ENCODE peak calls at places on chromosome 13, in five cellular contexts. C is heart right ventricle; N is stimulated activated CD8-positive, alpha-beta memory T cell treated with anti-CD3 and anti-CD28 coated beads, Interleukin-15, amount 100 ng/mL, for 24 hours; D is naive B cell; S is activated T-cell treated with anti-CD3 and anti-CD28 coated beads, Interleukin-2, amount 50 U/mL, for 72 hours. X is an unnamed sample.

GRCh38 chr13:113369189-113369588 is 5.3 kb upstream of the GRTP1 start:
- DNase-seq in C (no peak), N (no peak), D (no peak), S (no peak), X (no peak)

GRCh38 chr13:110265682-110266430 is 41.1 kb downstream of the COL4A1 start:
- DNase-seq in C (peak; percentile 60), N (no peak), D (no peak), S (no peak), X (no peak)

GRCh38 chr13:33560722-33561121 is 257.2 kb upstream of the RFC3 start:
- DNase-seq in C (no peak), N (no peak), D (no peak), S (no peak), X (no peak)

GRCh38 chr13:38905861-38906260 is 84.8 kb downstream of the STOML3 start:
- DNase-seq in C (no peak), N (no peak), D (no peak), S (no peak), X (no peak)

GRCh38 chr13:33262997-33263396 is 22.6 kb downstream of the STARD13 start:
- DNase-seq in C (no peak), N (no peak), D (no peak), S (no peak), X (peak; percentile 12)

GRCh38 chr13:38141792-38142191 is 207.9 kb upstream of the UFM1 start:
- DNase-seq in C (no peak), N (no peak), D (no peak), S (no peak), X (no peak)

GRCh38 chr13:72168126-72168525 is 301.1 kb upstream of the DACH1 start:
- DNase-seq in C (no peak), N (no peak), D (no peak), S (no peak), X (no peak)

GRCh38 chr13:44292545-44292944 is 81.1 kb upstream of the SERP2 start:
- DNase-seq in C (no peak), N (no peak), D (no peak), S (no peak), X (no peak)

GRCh38 chr13:24274452-24274971 is 34.9 kb upstream of the C1QTNF9 start:
- DNase-seq in C (peak; percentile 34), N (no peak), D (peak; percentile 68), S (peak; percentile 64), X (peak; percentile 90)

GRCh38 chr13:96025283-96025682 is 27.9 kb downstream of the UGGT2 start:
- DNase-seq in C (no peak), N (no peak), D (no peak), S (no peak), X (no peak)

GRCh38 chr13:69474286-69474685 is 633.3 kb upstream of the ATXN8OS start:
- DNase-seq in C (no peak), N (no peak), D (no peak), S (no peak), X (no peak)

GRCh38 chr13:112450118-112450517 is 74.0 kb downstream of the SPACA7 start:
- DNase-seq in C (no peak), N (no peak), D (no peak), S (no peak), X (no peak)

GRCh38 chr13:30900952-30901749 is 4.9 kb upstream of the MEDAG start:
- DNase-seq in C (no peak), N (no peak), D (no peak), S (no peak), X (peak; percentile 6)

GRCh38 chr13:111917086-111917485 is 149.9 kb upstream of the SOX1 start:
- DNase-seq in C (no peak), N (no peak), D (no peak), S (no peak), X (no peak)

GRCh38 chr13:100182894-100183490 is 94.1 kb downstream of the PCCA start:
- DNase-seq in C (no peak), N (no peak), D (no peak), S (no peak), X (peak; percentile 51)

GRCh38 chr13:106505295-106505694 is 30.2 kb downstream of the EFNB2 start:
- DNase-seq in C (no peak), N (no peak), D (no peak), S (no peak), X (no peak)

GRCh38 chr13:28136916-28137315 is 1.4 kb upstream of the PAN3 start:
- DNase-seq in C (no peak), N (no peak), D (no peak), S (no peak), X (peak; percentile 30)

GRCh38 chr13:97334690-97335089 is 99.3 kb upstream of the RAP2A start:
- DNase-seq in C (no peak), N (no peak), D (no peak), S (no peak), X (no peak)

GRCh38 chr13:106212436-106213010 is 322.9 kb downstream of the EFNB2 start:
- DNase-seq in C (no peak), N (no peak), D (no peak), S (no peak), X (no peak)

GRCh38 chr13:48817166-48817802 is 158.4 kb upstream of the FNDC3A start:
- DNase-seq in C (no peak), N (no peak), D (no peak), S (no peak), X (no peak)

GRCh38 chr13:78323848-78324247 is 279.5 kb downstream of the POU4F1 start:
- DNase-seq in C (no peak), N (no peak), D (no peak), S (no peak), X (no peak)

GRCh38 chr13:25662516-25662915 is 290.7 kb downstream of the ATP8A2 start:
- DNase-seq in C (no peak), N (no peak), D (no peak), S (no peak), X (no peak)

GRCh38 chr13:71517004-71517403 is 350.0 kb downstream of the DACH1 start:
- DNase-seq in C (no peak), N (no peak), D (no peak), S (no peak), X (no peak)

GRCh38 chr13:45179428-45179827 is 21.4 kb downstream of the KCTD4 start:
- DNase-seq in C (no peak), N (no peak), D (no peak), S (no peak), X (no peak)

GRCh38 chr13:26678796-26679195 is 81.8 kb downstream of the GPR12 start:
- DNase-seq in C (no peak), N (no peak), D (no peak), S (no peak), X (no peak)

GRCh38 chr13:35210234-35210633 is 266.3 kb downstream of the MAB21L1 start:
- DNase-seq in C (no peak), N (no peak), D (no peak), S (no peak), X (no peak)

GRCh38 chr13:42392706-42393572 is 121.0 kb downstream of the AKAP11 start:
- DNase-seq in C (no peak), N (no peak), D (no peak), S (peak; percentile 54), X (peak; percentile 58)

GRCh38 chr13:20565120-20565736 is 1.7 kb upstream of the IFT88 start:
- DNase-seq in C (no peak), N (no peak), D (no peak), S (peak; percentile 12), X (no peak)

GRCh38 chr13:98228661-98229349 is 51.7 kb upstream of the RNF113B start:
- DNase-seq in C (no peak), N (no peak), D (no peak), S (no peak), X (no peak)

GRCh38 chr13:92719868-92720267 is 506.7 kb upstream of the GPC6 start:
- DNase-seq in C (no peak), N (no peak), D (no peak), S (no peak), X (no peak)

GRCh38 chr13:113548778-113549621 is 35.6 kb upstream of the TFDP1 start:
- DNase-seq in C (no peak), N (no peak), D (no peak), S (no peak), X (no peak)

GRCh38 chr13:98834254-98834960 is 81.9 kb upstream of the SLC15A1 start:
- DNase-seq in C (no peak), N (no peak), D (no peak), S (no peak), X (no peak)

GRCh38 chr13:30932481-30933333 is at the start of gene TEX26:
- DNase-seq in C (peak; percentile 29), N (no peak), D (no peak), S (no peak), X (no peak)

GRCh38 chr13:48393698-48394085 is 19.2 kb downstream of the LPAR6 start:
- DNase-seq in C (no peak), N (no peak), D (no peak), S (no peak), X (no peak)

GRCh38 chr13:99659234-99659633 is 158.0 kb downstream of the TM9SF2 start:
- DNase-seq in C (no peak), N (no peak), D (no peak), S (no peak), X (no peak)

GRCh38 chr13:98033277-98034247 is 80.1 kb downstream of the IPO5 start:
- DNase-seq in C (no peak), N (no peak), D (no peak), S (no peak), X (no peak)